ENCODE peak calls at places on chromosome 1, in five cellular contexts. H is K562, M is H1, T is HCT116, X is HepG2. O is an unnamed sample.

GRCh38 chr1:234837713-234838112 is 227.7 kb upstream of the IRF2BP2 start:
- DNase-seq in H (no peak), M (no peak), T (no peak), X (no peak), O (no peak)

GRCh38 chr1:72697410-72697809 is 415.1 kb upstream of the NEGR1 start:
- DNase-seq in H (no peak), M (no peak), T (no peak), X (no peak), O (no peak)

GRCh38 chr1:235074335-235075120 is 54.1 kb downstream of the TOMM20 start:
- DNase-seq in H (peak), M (no peak), T (no peak), X (peak), O (peak)

GRCh38 chr1:6788946-6789345 is 3.7 kb downstream of the CAMTA1 start:
- DNase-seq in H (peak), M (no peak), T (no peak), X (peak), O (no peak)

GRCh38 chr1:158177705-158178450 is 2.8 kb upstream of the CD1D start:
- DNase-seq in H (peak), M (peak), T (no peak), X (no peak), O (peak)

GRCh38 chr1:17892225-17892624 is 137.1 kb downstream of the ACTL8 start:
- DNase-seq in H (no peak), M (no peak), T (no peak), X (no peak), O (peak)

GRCh38 chr1:180974236-180974635 is 48.4 kb downstream of the STX6 start:
- DNase-seq in H (no peak), M (no peak), T (no peak), X (no peak), O (no peak)

GRCh38 chr1:245512980-245513578 is 358.3 kb downstream of the KIF26B start:
- DNase-seq in H (peak), M (no peak), T (no peak), X (no peak), O (no peak)

GRCh38 chr1:40107290-40107959 is 10.4 kb upstream of the PPT1 start:
- DNase-seq in H (no peak), M (no peak), T (peak), X (no peak), O (peak)

GRCh38 chr1:30957560-30958222 is 49.1 kb upstream of the SDC3 start:
- DNase-seq in H (no peak), M (no peak), T (no peak), X (no peak), O (no peak)

GRCh38 chr1:210558302-210558701 is 229.6 kb downstream of the HHAT start:
- DNase-seq in H (peak), M (no peak), T (no peak), X (no peak), O (no peak)

GRCh38 chr1:159678924-159679323 is 35.5 kb downstream of the CRP start:
- DNase-seq in H (no peak), M (no peak), T (no peak), X (no peak), O (no peak)

GRCh38 chr1:92240034-92240433 is 22.3 kb downstream of the C1orf146 start:
- DNase-seq in H (no peak), M (no peak), T (no peak), X (no peak), O (no peak)

GRCh38 chr1:5647226-5647625 is 345.0 kb downstream of the NPHP4 start:
- DNase-seq in H (no peak), M (peak), T (no peak), X (no peak), O (no peak)

GRCh38 chr1:116857092-116857491 is 52.6 kb upstream of the PTGFRN start:
- DNase-seq in H (no peak), M (no peak), T (no peak), X (no peak), O (no peak)

GRCh38 chr1:7063981-7064380 is 278.7 kb downstream of the CAMTA1 start:
- DNase-seq in H (no peak), M (no peak), T (no peak), X (no peak), O (no peak)

DNA sequence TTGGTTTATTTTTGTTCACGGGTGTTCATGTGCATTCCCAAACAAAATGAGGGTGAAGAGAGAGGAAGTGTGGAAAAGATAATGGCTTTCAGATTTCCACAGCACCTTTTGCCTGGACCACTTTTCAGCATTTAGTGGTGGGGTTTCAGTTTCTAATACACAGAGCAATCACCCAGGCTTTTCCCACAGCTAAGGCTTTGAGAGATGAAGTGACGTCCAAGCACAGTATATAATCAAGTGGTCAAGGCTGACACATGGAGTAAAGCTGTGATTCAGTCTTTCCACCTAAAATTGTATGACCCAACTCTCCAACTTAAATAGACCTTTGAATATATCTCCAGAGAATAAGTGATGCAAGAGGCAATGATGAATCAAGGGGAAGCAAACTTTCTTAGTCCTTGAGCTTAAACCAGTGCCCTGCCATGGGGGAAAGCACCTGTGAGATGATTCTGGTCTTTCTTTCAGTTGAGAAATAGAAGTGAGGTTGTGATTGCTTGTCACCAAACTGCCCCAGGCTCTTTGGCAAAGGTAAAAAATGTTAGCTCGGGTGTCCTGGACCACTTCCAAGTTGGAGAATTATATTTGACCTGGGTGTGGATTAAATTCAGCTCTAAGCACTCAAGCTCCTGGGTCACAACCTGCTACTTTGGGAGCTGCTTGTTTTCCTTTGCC is 2.4 kb upstream of the PIK3R3 start:
- DNase-seq in H (no peak), M (no peak), T (no peak), X (no peak), O (peak)
- TF ChIP-seq JUND in H (no peak), M (no peak), T (no peak), X (no peak), O (no peak)

GRCh38 chr1:185864331-185864730 is 130.1 kb downstream of the HMCN1 start:
- DNase-seq in H (no peak), M (no peak), T (no peak), X (no peak), O (no peak)
- TF ChIP-seq JUND in H (no peak), M (no peak), T (no peak), X (no peak), O (no peak)

GRCh38 chr1:25640646-25641328 is 24.2 kb downstream of the MAN1C1 start:
- DNase-seq in H (no peak), M (peak), T (no peak), X (no peak), O (no peak)
- TF ChIP-seq JUND in H (no peak), M (no peak), T (no peak), X (no peak), O (no peak)

DNA sequence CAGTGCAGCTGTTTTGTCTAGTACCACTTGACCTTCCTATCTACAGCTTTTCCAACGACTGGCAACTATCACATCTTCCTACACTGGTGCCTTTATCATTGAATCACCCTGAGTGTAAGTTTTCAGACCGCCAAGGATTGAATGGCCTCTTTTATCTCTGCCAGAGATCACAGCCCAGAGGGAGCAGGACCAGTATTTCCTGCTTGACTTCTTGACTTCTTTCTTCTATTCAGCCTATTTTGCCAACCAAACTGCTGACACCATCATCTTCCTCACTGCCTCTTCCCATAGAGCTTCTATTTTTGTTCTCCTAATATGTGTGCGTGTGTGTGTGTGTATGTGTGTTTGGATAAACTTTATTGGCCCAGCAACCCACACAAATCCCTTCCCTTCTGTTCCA is 53.8 kb downstream of the SERBP1 start:
- DNase-seq in H (peak), M (no peak), T (no peak), X (no peak), O (peak)
- TF ChIP-seq JUND in H (no peak), M (no peak), T (no peak), X (no peak), O (no peak)

GRCh38 chr1:38889589-38889988 is 8.2 kb upstream of the GJA9 start:
- DNase-seq in H (no peak), M (peak), T (no peak), X (no peak), O (no peak)
- TF ChIP-seq JUND in H (no peak), M (no peak), T (no peak), X (no peak), O (no peak)

O was measured in T47D.